ENCODE peak calls at places on chromosomes 12 and 14, in six cellular contexts. Q is hepatocyte, M is Peyer's patch, G is cardiac muscle cell, X is IMR-90, K is H9. B is an unnamed sample. For H3K9me3, the result is how much of the 10 kb centered on the place peaks cover.

GRCh38 chr12:47491516-47491915 is 214.3 kb downstream of the RPAP3 start:
- DNase-seq in Q (no peak), M (no peak), G (no peak), X (no peak), K (no peak), B (no peak)

GRCh38 chr14:101972126-101972785 is 7.9 kb downstream of the DYNC1H1 start:
- DNase-seq in Q (peak), M (peak), G (no peak), X (peak), K (no peak), B (peak)

GRCh38 chr12:23424685-23425084 is 524.8 kb downstream of the SOX5 start:
- DNase-seq in Q (no peak), M (no peak), G (no peak), X (no peak), K (no peak), B (no peak)

GRCh38 chr14:99525699-99526080 is 44.5 kb downstream of the CCNK start:
- DNase-seq in Q (no peak), M (no peak), G (no peak), X (no peak), K (no peak), B (peak)

GRCh38 chr12:2445968-2446367 is 348.8 kb upstream of the FKBP4 start:
- DNase-seq in Q (no peak), M (no peak), G (no peak), X (no peak), K (no peak), B (no peak)

GRCh38 chr12:106493531-106493930 is 89.3 kb upstream of the RFX4 start:
- DNase-seq in Q (peak), M (no peak), G (no peak), X (no peak), K (no peak), B (no peak)

GRCh38 chr14:99728231-99728920 is 44.3 kb downstream of the CYP46A1 start:
- DNase-seq in Q (no peak), M (peak), G (no peak), X (no peak), K (peak), B (no peak)

GRCh38 chr14:37903561-37904191 is 304.0 kb upstream of the SSTR1 start:
- DNase-seq in Q (peak), M (no peak), G (peak), X (peak), K (no peak), B (peak)

GRCh38 chr14:68124885-68125731 is 305.5 kb downstream of the RAD51B start:
- DNase-seq in Q (peak), M (no peak), G (no peak), X (peak), K (no peak), B (no peak)

GRCh38 chr12:108381793-108382436 is 42.8 kb upstream of the CMKLR1 start:
- DNase-seq in Q (peak), M (no peak), G (peak), X (no peak), K (peak), B (no peak)

GRCh38 chr14:88286309-88286708 is 36.8 kb downstream of the KCNK10 start:
- DNase-seq in Q (no peak), M (no peak), G (no peak), X (no peak), K (no peak), B (no peak)

GRCh38 chr14:53151523-53151866 is 1.6 kb downstream of the DDHD1 start:
- DNase-seq in Q (no peak), M (no peak), G (peak), X (no peak), K (no peak), B (no peak)

GRCh38 chr14:59474172-59474571 is 9.0 kb upstream of the GPR135 start:
- DNase-seq in Q (no peak), M (no peak), G (no peak), X (peak), K (no peak), B (no peak)

GRCh38 chr12:104524026-104524425 is 67.3 kb downstream of the CHST11 start:
- DNase-seq in Q (no peak), M (no peak), G (no peak), X (no peak), K (no peak), B (no peak)

GRCh38 chr12:51531982-51532497 is 59.0 kb upstream of the SCN8A start:
- DNase-seq in Q (peak), M (peak), G (peak), X (peak), K (peak), B (no peak)

GRCh38 chr14:101889898-101890297 is 74.5 kb upstream of the DYNC1H1 start:
- DNase-seq in Q (no peak), M (no peak), G (no peak), X (no peak), K (no peak), B (no peak)

GRCh38 chr14:104924421-104925213 is at the start of gene PLD4:
- DNase-seq in Q (no peak), M (no peak), G (no peak), X (no peak), K (no peak), B (no peak)

GRCh38 chr12:46609281-46609623 is 216.5 kb downstream of the SLC38A4 start:
- DNase-seq in Q (no peak), M (no peak), G (no peak), X (no peak), K (no peak), B (no peak)

GRCh38 chr12:14308516-14308915 is 57.0 kb upstream of the ATF7IP start:
- DNase-seq in Q (no peak), M (no peak), G (no peak), X (no peak), K (no peak), B (no peak)

GRCh38 chr14:68762944-68763831 is 29.7 kb downstream of the ZFP36L1 start:
- DNase-seq in Q (peak), M (no peak), G (peak), X (peak), K (peak), B (peak)

GRCh38 chr12:61071015-61071414 is 1189.2 kb upstream of the USP15 start:
- DNase-seq in Q (no peak), M (no peak), G (no peak), X (no peak), K (no peak), B (no peak)

GRCh38 chr12:57765003-57765697 is 1.7 kb downstream of the CYP27B1 start:
- DNase-seq in Q (peak), M (peak), G (peak), X (peak), K (peak), B (peak)

GRCh38 chr14:74619672-74620131 is 7.7 kb upstream of the LTBP2 start:
- DNase-seq in Q (peak), M (peak), G (no peak), X (peak), K (no peak), B (peak)

GRCh38 chr14:74620497-74620921 is 8.5 kb upstream of the LTBP2 start:
- DNase-seq in Q (no peak), M (no peak), G (no peak), X (peak), K (no peak), B (no peak)

GRCh38 chr14:74616507-74616906 is 4.5 kb upstream of the LTBP2 start:
- DNase-seq in Q (peak), M (no peak), G (no peak), X (peak), K (no peak), B (no peak)

GRCh38 chr14:74616996-74617700 is 5.1 kb upstream of the LTBP2 start:
- DNase-seq in Q (no peak), M (no peak), G (no peak), X (no peak), K (no peak), B (no peak)

GRCh38 chr14:74618078-74618952 is 6.3 kb upstream of the LTBP2 start:
- DNase-seq in Q (no peak), M (peak), G (no peak), X (peak), K (no peak), B (no peak)
- TF ChIP-seq CTCF in Q (no peak), M (no peak), G (no peak), X (no peak), K (no peak), B (no peak)

GRCh38 chr14:27881063-27881462 is 885.5 kb upstream of the FOXG1 start:
- DNase-seq in Q (no peak), M (no peak), G (no peak), X (no peak), K (no peak), B (no peak)

GRCh38 chr14:27881646-27882045 is 884.9 kb upstream of the FOXG1 start:
- DNase-seq in Q (no peak), M (no peak), G (no peak), X (no peak), K (no peak), B (no peak)
- H3K9me3 ChIP-seq in Q (under half), M (under half), G (under half), X (under half), K (under half), B (under half)

GRCh38 chr12:130815028-130815741 is 23.9 kb downstream of the STX2 start:
- DNase-seq in Q (no peak), M (no peak), G (peak), X (no peak), K (no peak), B (no peak)

GRCh38 chr12:130809791-130810190 is 29.3 kb downstream of the STX2 start:
- DNase-seq in Q (no peak), M (no peak), G (no peak), X (no peak), K (no peak), B (no peak)

GRCh38 chr12:130813949-130814348 is 25.1 kb downstream of the STX2 start:
- DNase-seq in Q (no peak), M (no peak), G (no peak), X (no peak), K (no peak), B (no peak)

GRCh38 chr12:130816055-130816454 is 23.0 kb downstream of the STX2 start:
- DNase-seq in Q (no peak), M (no peak), G (peak), X (no peak), K (no peak), B (no peak)

DNA sequence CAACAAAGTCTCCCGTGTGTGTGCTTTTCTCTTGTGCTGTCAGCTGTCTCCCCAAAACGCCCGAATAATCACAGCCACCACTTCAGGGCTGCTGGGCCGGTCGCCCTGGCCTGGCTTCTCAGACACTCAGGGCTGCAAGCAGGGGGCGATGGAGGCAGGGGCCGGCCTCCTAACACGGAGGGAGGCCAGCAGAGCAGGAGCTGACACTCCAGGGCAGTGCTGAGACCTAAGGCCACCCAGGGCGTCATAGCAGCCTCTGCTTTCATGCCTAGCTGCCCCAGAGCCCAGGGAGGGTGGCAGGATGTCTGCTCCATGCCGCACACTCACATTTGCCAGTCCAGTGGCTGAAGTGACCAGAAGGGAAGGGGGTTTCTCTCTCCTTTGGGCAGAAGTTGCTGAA is 25.6 kb downstream of the STX2 start:
- DNase-seq in Q (no peak), M (no peak), G (no peak), X (no peak), K (peak), B (no peak)
- TF ChIP-seq CTCF in Q (no peak), M (no peak), G (no peak), X (no peak), K (peak), B (no peak)

GRCh38 chr12:34186492-34186891 is 164.2 kb downstream of the ALG10 start:
- DNase-seq in Q (no peak), M (no peak), G (no peak), X (no peak), K (no peak), B (no peak)
- H3K9me3 ChIP-seq in Q (under half), M (under half), G (under half), X (under half), K (under half), B (under half)

DNA sequence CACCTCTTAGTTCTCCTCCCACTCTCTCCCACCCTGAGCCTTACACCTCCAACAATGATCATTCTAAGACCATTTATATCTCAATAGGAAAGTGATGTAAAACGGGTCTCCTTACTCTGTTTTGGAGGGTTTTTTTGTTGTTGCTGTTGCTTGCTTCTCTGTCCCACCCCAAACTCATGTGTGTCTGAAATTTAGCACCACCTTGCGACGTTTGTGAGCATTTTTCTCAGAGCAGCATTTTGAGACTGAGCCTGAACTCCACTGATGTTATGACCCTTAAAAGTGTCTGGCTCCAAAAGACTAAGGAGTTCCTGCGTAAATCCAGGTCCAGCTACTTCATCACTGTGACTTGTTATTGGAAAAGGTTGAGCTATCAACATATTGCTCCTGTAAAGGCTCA is 155.0 kb downstream of the DAD1 start:
- DNase-seq in Q (no peak), M (no peak), G (no peak), X (no peak), K (no peak), B (no peak)
- TF ChIP-seq CTCF in Q (peak), M (no peak), G (no peak), X (no peak), K (peak), B (no peak)